ENCODE peak calls at places on chromosomes 4 and X, in nine cellular contexts. U is left ventricle myocardium inferior; T is astrocyte; S is heart left ventricle; E is GM23338; W is fibroblast of pulmonary artery; X is nephron progenitor cell; B is CD4-positive, alpha-beta T cell; L is ovary. V is an unnamed sample.

GRCh38 chr4:76589872-76590846 is 155.1 kb downstream of the SHROOM3 start:
- DNase-seq in S (peak; percentile 56), X (peak; percentile 74), L (peak; percentile 34), W (peak; percentile 93), E (peak; percentile 98), U (peak; percentile 43), T (peak; percentile 98), B (no peak), V (no peak)

GRCh38 chrX:155718964-155719586 is 106.3 kb upstream of the TMLHE start:
- DNase-seq in T (no peak), U (no peak), W (peak; percentile 2), S (peak; percentile 39), X (no peak), L (no peak), E (no peak), B (no peak), V (no peak)

GRCh38 chr4:74546020-74546419 is 101.1 kb downstream of the AREG start:
- DNase-seq in U (no peak), T (peak; percentile 63), E (peak; percentile 45), B (no peak), L (no peak), X (no peak), S (no peak), W (peak; percentile 96), V (no peak)

GRCh38 chr4:1405636-1406415 is 416 bp downstream of the NKX1-1 start:
- DNase-seq in T (no peak), U (no peak), W (no peak), L (no peak), B (no peak), X (no peak), E (peak; percentile 65), S (no peak), V (peak; percentile 38)

GRCh38 chr4:139282375-139283075 is 2.5 kb upstream of the MGARP start:
- DNase-seq in L (no peak), E (no peak), W (peak; percentile 30), X (no peak), U (no peak), T (peak; percentile 82), B (no peak), S (no peak), V (no peak)

GRCh38 chrX:152817082-152817744 is 13.3 kb downstream of the CETN2 start:
- DNase-seq in E (peak; percentile 53), U (no peak), T (peak; percentile 11), W (peak; percentile 51), X (peak; percentile 24), S (no peak), B (no peak), L (no peak), V (no peak)

GRCh38 chr4:81260443-81261102 is 45.6 kb upstream of the PRKG2 start:
- DNase-seq in W (peak; percentile 10), L (no peak), T (no peak), U (no peak), S (no peak), X (peak; percentile 3), B (no peak), E (peak; percentile 86), V (no peak)

GRCh38 chrX:154750301-154751120 is at the start of gene GAB3:
- DNase-seq in X (peak; percentile 50), W (peak; percentile 33), U (peak; percentile 52), T (no peak), E (peak; percentile 55), L (no peak), B (peak; percentile 20), S (peak; percentile 49), V (peak; percentile 47)

GRCh38 chr4:23887989-23888388 is 1.9 kb downstream of the PPARGC1A start:
- DNase-seq in W (no peak), T (no peak), X (no peak), E (no peak), S (peak; percentile 43), B (no peak), L (no peak), U (no peak), V (no peak)

GRCh38 chr4:54784188-54784671 is 126.5 kb downstream of the KIT start:
- DNase-seq in B (no peak), E (no peak), S (peak; percentile 90), L (peak; percentile 86), T (peak; percentile 27), U (peak; percentile 87), X (no peak), W (peak; percentile 92), V (no peak)

GRCh38 chr4:673349-674091 is 556 bp downstream of the ATP5ME start:
- DNase-seq in L (no peak), S (peak; percentile 66), U (peak; percentile 61), B (no peak), W (no peak), T (no peak), E (peak; percentile 44), X (peak; percentile 67), V (no peak)

GRCh38 chr4:10622728-10623127 is 61.8 kb downstream of the CLNK start:
- DNase-seq in W (peak; percentile 39), L (no peak), X (no peak), E (peak; percentile 51), S (no peak), B (no peak), U (no peak), T (no peak), V (peak; percentile 60)

GRCh38 chr4:7124643-7125442 is 57.0 kb upstream of the GRPEL1 start:
- DNase-seq in W (peak; percentile 84), X (peak; percentile 41), T (peak; percentile 95), S (peak; percentile 45), L (peak; percentile 81), B (no peak), E (peak; percentile 33), U (no peak), V (no peak)

GRCh38 chr4:93809773-93810172 is 18.8 kb upstream of the ATOH1 start:
- DNase-seq in B (no peak), S (peak; percentile 74), L (peak; percentile 41), X (no peak), U (peak; percentile 36), E (no peak), T (no peak), W (no peak), V (no peak)

GRCh38 chr4:20544645-20545044 is 155.6 kb upstream of the PACRGL start:
- DNase-seq in W (peak; percentile 77), B (no peak), L (no peak), S (no peak), U (no peak), E (peak; percentile 61), X (no peak), T (peak; percentile 33), V (no peak)
- TF ChIP-seq CTCF in W (peak; percentile 64), B (no peak), L (peak; percentile 45), S (peak; percentile 21), U (peak; percentile 54), E (peak; percentile 80), X (peak; percentile 63), T (peak; percentile 31), V (no peak)

DNA sequence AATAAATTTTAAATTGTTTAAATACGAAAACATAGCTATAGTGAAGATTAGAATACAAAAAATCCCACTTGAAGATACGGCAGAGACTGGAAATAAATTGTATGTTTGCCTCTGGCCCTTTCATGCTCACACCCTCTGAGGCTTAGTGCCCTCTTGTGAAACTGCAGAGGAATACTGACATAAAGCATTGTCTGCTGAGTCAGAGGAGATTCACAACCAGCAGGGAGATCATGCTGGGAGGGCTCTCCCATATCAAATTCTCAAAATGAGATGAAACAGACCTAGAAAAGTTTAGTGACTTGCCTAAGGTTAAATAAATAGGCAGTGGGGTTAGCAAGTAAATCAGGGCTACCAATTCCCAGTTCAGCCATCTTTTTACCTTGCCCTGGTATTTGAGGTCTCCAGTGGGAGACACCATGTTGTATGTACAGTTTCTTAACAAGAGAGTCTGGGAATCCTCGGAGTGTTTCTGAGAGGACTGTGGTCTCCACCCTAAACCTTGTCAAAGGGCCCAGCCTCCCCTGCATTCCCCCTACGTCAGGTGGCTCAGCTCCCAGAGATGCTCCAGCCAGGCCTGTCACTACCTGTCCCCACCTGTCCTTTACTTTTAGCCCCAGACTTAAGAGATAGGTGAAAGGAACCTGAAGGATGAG is 581.4 kb upstream of the DIPK2B start:
- DNase-seq in W (peak; percentile 72), L (no peak), T (peak; percentile 51), S (no peak), U (no peak), B (no peak), E (peak; percentile 18), X (no peak), V (no peak)
- TF ChIP-seq CTCF in W (peak; percentile 36), L (peak; percentile 12), T (peak; percentile 15), S (no peak), U (peak; percentile 46), B (no peak), E (no peak), X (no peak), V (no peak)

GRCh38 chr4:186137193-186137792 is 32.8 kb downstream of the FAM149A start:
- DNase-seq in U (no peak), S (no peak), T (peak; percentile 4), L (no peak), W (peak; percentile 56), X (no peak), E (peak; percentile 34), B (no peak), V (no peak)

GRCh38 chr4:186134254-186134653 is 29.8 kb downstream of the FAM149A start:
- DNase-seq in W (no peak), T (no peak), E (no peak), S (no peak), U (no peak), B (no peak), X (no peak), L (no peak), V (peak; percentile 75)

GRCh38 chr4:186128842-186129241 is 24.3 kb downstream of the FAM149A start:
- DNase-seq in W (no peak), L (no peak), X (no peak), U (no peak), E (no peak), S (no peak), B (no peak), T (no peak), V (no peak)

GRCh38 chr4:186131935-186132334 is 27.4 kb downstream of the FAM149A start:
- DNase-seq in T (no peak), L (no peak), W (no peak), E (no peak), B (no peak), S (no peak), U (no peak), X (no peak), V (no peak)

DNA sequence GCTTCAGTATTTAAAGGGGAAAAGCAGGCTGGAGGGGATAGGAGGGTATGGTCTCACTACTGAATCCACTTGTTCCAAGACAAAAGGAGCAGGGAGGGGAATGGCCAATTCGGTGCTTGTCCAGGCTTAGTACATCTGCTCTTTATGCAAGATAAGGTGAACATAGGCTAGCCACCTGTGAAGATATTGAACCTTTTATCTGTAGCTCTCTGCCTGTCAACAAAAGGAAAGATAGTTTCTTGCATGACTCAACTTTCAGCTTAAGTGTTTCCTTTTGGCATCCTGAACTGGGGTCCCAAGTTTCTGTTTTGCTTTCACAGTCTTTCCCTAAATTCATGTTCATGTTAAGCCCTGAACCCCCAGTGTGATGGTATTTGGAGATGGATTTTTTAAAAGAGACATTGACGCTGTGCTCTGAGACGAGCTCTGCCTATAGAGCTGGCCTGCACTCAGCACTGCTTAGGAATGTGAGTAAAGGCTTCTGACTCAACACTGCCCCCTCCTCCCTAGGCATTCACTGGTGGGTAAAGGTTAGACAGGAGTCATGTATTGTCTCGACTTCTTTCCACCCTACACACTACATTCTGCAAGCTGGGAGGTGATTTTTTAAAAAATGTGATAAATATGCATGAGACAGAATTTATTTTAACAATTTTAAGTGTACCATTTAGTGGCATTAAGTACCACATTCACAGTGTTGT is 28.2 kb downstream of the FAM149A start:
- DNase-seq in T (peak; percentile 54), S (no peak), B (no peak), W (peak; percentile 55), L (no peak), U (no peak), E (peak; percentile 83), X (peak; percentile 41), V (no peak)
- TF ChIP-seq CTCF in T (no peak), S (no peak), B (peak; percentile 18), W (peak; percentile 36), L (no peak), U (peak; percentile 16), E (peak; percentile 60), X (peak; percentile 21), V (no peak)

GRCh38 chr4:175833574-175834350 is 21.7 kb upstream of the GPM6A start:
- DNase-seq in S (no peak), B (no peak), X (no peak), T (peak; percentile 14), E (peak; percentile 7), L (no peak), U (no peak), W (no peak), V (no peak)
- TF ChIP-seq CTCF in S (no peak), B (no peak), X (no peak), T (no peak), E (no peak), L (no peak), U (no peak), W (no peak), V (no peak)